ENCODE peak calls at places on chromosomes 11 and 22, in five cellular contexts. G, E, V, Q and B are unnamed samples.
A peak's percentile ranks its signal among the peaks of the same experiment; 100 is the strongest.

GRCh38 chr11:9609841-9610240 is 36.4 kb downstream of the WEE1 start:
- DNase-seq in V (no peak), G (no peak), Q (no peak), E (no peak), B (no peak)

GRCh38 chr11:69318093-69318420 is 24.1 kb downstream of the MYEOV start:
- DNase-seq in G (no peak), Q (no peak), V (no peak), E (no peak), B (no peak)

GRCh38 chr22:48707749-48708557 is 1119.7 kb downstream of the BRD1 start:
- DNase-seq in E (no peak), G (no peak), V (no peak), Q (no peak), B (no peak)

GRCh38 chr11:33633251-33634003 is 67.2 kb downstream of the C11orf91 start:
- DNase-seq in Q (no peak), G (no peak), E (peak; percentile 41), V (no peak), B (peak; percentile 98)

GRCh38 chr11:94539420-94539819 is 4.3 kb upstream of the FUT4 start:
- DNase-seq in V (peak; percentile 69), E (no peak), Q (no peak), G (no peak), B (no peak)

GRCh38 chr11:78922886-78923625 is 348.4 kb upstream of the NARS2 start:
- DNase-seq in G (no peak), E (no peak), Q (no peak), V (no peak), B (no peak)

GRCh38 chr22:50576070-50576469 is 2.2 kb downstream of the CPT1B start:
- DNase-seq in Q (no peak), V (no peak), E (peak; percentile 47), G (peak; percentile 17), B (peak; percentile 66)

GRCh38 chr22:32528984-32529982 is 54.7 kb downstream of the FBXO7 start:
- DNase-seq in G (no peak), Q (peak; percentile 27), E (peak; percentile 68), V (peak; percentile 82), B (peak; percentile 66)

GRCh38 chr22:44573451-44573850 is 75.4 kb upstream of the RTL6 start:
- DNase-seq in Q (no peak), E (no peak), V (peak; percentile 4), G (no peak), B (no peak)

GRCh38 chr11:62399172-62399867 is 19.5 kb upstream of the SCGB1A1 start:
- DNase-seq in V (no peak), G (no peak), E (no peak), Q (no peak), B (no peak)

GRCh38 chr22:20205964-20206708 is 55.3 kb upstream of the CCDC188 start:
- DNase-seq in E (peak; percentile 2), G (no peak), V (peak; percentile 78), Q (no peak), B (peak; percentile 76)